ENCODE peak calls at places on chromosomes 4 and X, in nine cellular contexts. One of them, this sample, is unnamed.

GRCh38 chr4:135204311-135204710 is 1002.7 kb upstream of the PABPC4L start:
- DNase-seq in nucleus accumbens: no peak
- DNase-seq in left colon: no peak
- DNase-seq in activated CD4-positive, alpha-beta T cell treated with anti-CD3 and anti-CD28 coated beads, Interleukin-2, amount 50 U/mL, for 4 hours: no peak
- DNase-seq in SJSA1: no peak
- DNase-seq in fibroblast of pulmonary artery: no peak
- DNase-seq in AML-193: no peak
- DNase-seq in progenitor cell of endocrine pancreas: no peak
- DNase-seq in fibroblast of villous mesenchyme: no peak
- DNase-seq in this sample: no peak

GRCh38 chrX:73943572-73943899 is 360.4 kb upstream of the ZCCHC13 start:
- DNase-seq in nucleus accumbens: no peak
- DNase-seq in left colon: no peak
- DNase-seq in activated CD4-positive, alpha-beta T cell treated with anti-CD3 and anti-CD28 coated beads, Interleukin-2, amount 50 U/mL, for 4 hours: no peak
- DNase-seq in SJSA1: no peak
- DNase-seq in fibroblast of pulmonary artery: peak; percentile 21
- DNase-seq in AML-193: no peak
- DNase-seq in progenitor cell of endocrine pancreas: no peak
- DNase-seq in fibroblast of villous mesenchyme: no peak
- DNase-seq in this sample: no peak

GRCh38 chr4:87078987-87079469 is 141.4 kb downstream of the KLHL8 start:
- DNase-seq in nucleus accumbens: no peak
- DNase-seq in left colon: no peak
- DNase-seq in activated CD4-positive, alpha-beta T cell treated with anti-CD3 and anti-CD28 coated beads, Interleukin-2, amount 50 U/mL, for 4 hours: no peak
- DNase-seq in SJSA1: peak; percentile 78
- DNase-seq in fibroblast of pulmonary artery: peak; percentile 94
- DNase-seq in AML-193: no peak
- DNase-seq in progenitor cell of endocrine pancreas: no peak
- DNase-seq in fibroblast of villous mesenchyme: peak; percentile 80
- DNase-seq in this sample: no peak

GRCh38 chr4:138053601-138054322 is 188.4 kb downstream of the SLC7A11 start:
- DNase-seq in nucleus accumbens: no peak
- DNase-seq in left colon: no peak
- DNase-seq in activated CD4-positive, alpha-beta T cell treated with anti-CD3 and anti-CD28 coated beads, Interleukin-2, amount 50 U/mL, for 4 hours: no peak
- DNase-seq in SJSA1: peak; percentile 89
- DNase-seq in fibroblast of pulmonary artery: peak; percentile 89
- DNase-seq in AML-193: no peak
- DNase-seq in progenitor cell of endocrine pancreas: no peak
- DNase-seq in fibroblast of villous mesenchyme: peak; percentile 95
- DNase-seq in this sample: no peak

GRCh38 chrX:135931644-135932487 is 38.4 kb downstream of the SAGE1 start:
- DNase-seq in nucleus accumbens: peak; percentile 0
- DNase-seq in left colon: peak; percentile 62
- DNase-seq in activated CD4-positive, alpha-beta T cell treated with anti-CD3 and anti-CD28 coated beads, Interleukin-2, amount 50 U/mL, for 4 hours: peak; percentile 19
- DNase-seq in SJSA1: peak; percentile 4
- DNase-seq in fibroblast of pulmonary artery: peak; percentile 45
- DNase-seq in AML-193: peak; percentile 4
- DNase-seq in progenitor cell of endocrine pancreas: peak; percentile 28
- DNase-seq in fibroblast of villous mesenchyme: peak; percentile 20
- DNase-seq in this sample: no peak

GRCh38 chrX:99305573-99305972 is 1104.5 kb downstream of the PCDH19 start:
- DNase-seq in nucleus accumbens: no peak
- DNase-seq in left colon: no peak
- DNase-seq in activated CD4-positive, alpha-beta T cell treated with anti-CD3 and anti-CD28 coated beads, Interleukin-2, amount 50 U/mL, for 4 hours: no peak
- DNase-seq in SJSA1: no peak
- DNase-seq in fibroblast of pulmonary artery: no peak
- DNase-seq in AML-193: no peak
- DNase-seq in progenitor cell of endocrine pancreas: no peak
- DNase-seq in fibroblast of villous mesenchyme: no peak
- DNase-seq in this sample: no peak

GRCh38 chr4:54392459-54392858 is 163.4 kb downstream of the PDGFRA start:
- DNase-seq in nucleus accumbens: no peak
- DNase-seq in left colon: no peak
- DNase-seq in activated CD4-positive, alpha-beta T cell treated with anti-CD3 and anti-CD28 coated beads, Interleukin-2, amount 50 U/mL, for 4 hours: no peak
- DNase-seq in SJSA1: no peak
- DNase-seq in fibroblast of pulmonary artery: peak; percentile 24
- DNase-seq in AML-193: no peak
- DNase-seq in progenitor cell of endocrine pancreas: no peak
- DNase-seq in fibroblast of villous mesenchyme: no peak
- DNase-seq in this sample: no peak

GRCh38 chr4:110064295-110064694 is 134.1 kb downstream of the ELOVL6 start:
- DNase-seq in nucleus accumbens: no peak
- DNase-seq in left colon: no peak
- DNase-seq in activated CD4-positive, alpha-beta T cell treated with anti-CD3 and anti-CD28 coated beads, Interleukin-2, amount 50 U/mL, for 4 hours: no peak
- DNase-seq in SJSA1: no peak
- DNase-seq in fibroblast of pulmonary artery: peak; percentile 12
- DNase-seq in AML-193: no peak
- DNase-seq in progenitor cell of endocrine pancreas: no peak
- DNase-seq in fibroblast of villous mesenchyme: peak; percentile 39
- DNase-seq in this sample: no peak

GRCh38 chr4:127236875-127237274 is 395.9 kb upstream of the INTU start:
- DNase-seq in nucleus accumbens: no peak
- DNase-seq in left colon: no peak
- DNase-seq in activated CD4-positive, alpha-beta T cell treated with anti-CD3 and anti-CD28 coated beads, Interleukin-2, amount 50 U/mL, for 4 hours: no peak
- DNase-seq in SJSA1: no peak
- DNase-seq in fibroblast of pulmonary artery: no peak
- DNase-seq in AML-193: no peak
- DNase-seq in progenitor cell of endocrine pancreas: no peak
- DNase-seq in fibroblast of villous mesenchyme: peak; percentile 82
- DNase-seq in this sample: no peak

GRCh38 chr4:107693132-107693531 is 26.9 kb downstream of the PAPSS1 start:
- DNase-seq in nucleus accumbens: no peak
- DNase-seq in left colon: no peak
- DNase-seq in activated CD4-positive, alpha-beta T cell treated with anti-CD3 and anti-CD28 coated beads, Interleukin-2, amount 50 U/mL, for 4 hours: no peak
- DNase-seq in SJSA1: no peak
- DNase-seq in fibroblast of pulmonary artery: peak; percentile 61
- DNase-seq in AML-193: peak; percentile 15
- DNase-seq in progenitor cell of endocrine pancreas: no peak
- DNase-seq in fibroblast of villous mesenchyme: no peak
- DNase-seq in this sample: peak; percentile 6

GRCh38 chr4:53421791-53422190 is 44.4 kb downstream of the FIP1L1 start:
- DNase-seq in nucleus accumbens: no peak
- DNase-seq in left colon: no peak
- DNase-seq in activated CD4-positive, alpha-beta T cell treated with anti-CD3 and anti-CD28 coated beads, Interleukin-2, amount 50 U/mL, for 4 hours: no peak
- DNase-seq in SJSA1: no peak
- DNase-seq in fibroblast of pulmonary artery: no peak
- DNase-seq in AML-193: no peak
- DNase-seq in progenitor cell of endocrine pancreas: no peak
- DNase-seq in fibroblast of villous mesenchyme: no peak
- DNase-seq in this sample: no peak

GRCh38 chr4:42579903-42580302 is 77.0 kb downstream of the ATP8A1 start:
- DNase-seq in nucleus accumbens: no peak
- DNase-seq in left colon: no peak
- DNase-seq in activated CD4-positive, alpha-beta T cell treated with anti-CD3 and anti-CD28 coated beads, Interleukin-2, amount 50 U/mL, for 4 hours: no peak
- DNase-seq in SJSA1: no peak
- DNase-seq in fibroblast of pulmonary artery: no peak
- DNase-seq in AML-193: no peak
- DNase-seq in progenitor cell of endocrine pancreas: no peak
- DNase-seq in fibroblast of villous mesenchyme: no peak
- DNase-seq in this sample: no peak

GRCh38 chr4:23039813-23040212 is 347.1 kb downstream of the GBA3 start:
- DNase-seq in nucleus accumbens: peak; percentile 8
- DNase-seq in left colon: no peak
- DNase-seq in activated CD4-positive, alpha-beta T cell treated with anti-CD3 and anti-CD28 coated beads, Interleukin-2, amount 50 U/mL, for 4 hours: no peak
- DNase-seq in SJSA1: no peak
- DNase-seq in fibroblast of pulmonary artery: no peak
- DNase-seq in AML-193: no peak
- DNase-seq in progenitor cell of endocrine pancreas: no peak
- DNase-seq in fibroblast of villous mesenchyme: no peak
- DNase-seq in this sample: no peak

This sample was measured in SIG-M5.